ENCODE peak calls at places on chromosomes 2 and 18, in ten cellular contexts. B is ELR; W is stimulated activated CD8-positive, alpha-beta memory T cell treated with anti-CD3 and anti-CD28 coated beads, Interleukin-15, amount 100 ng/mL, for 24 hours; X is activated CD8-positive, alpha-beta T cell treated with anti-CD3 and anti-CD28 coated beads for 36 hours; F is AG08395; U is T-helper 9 cell; R is AG08396; L is stimulated activated naive CD4-positive, alpha-beta T cell treated with Interleukin-2 at 50 U/mL for 16 hours; J is HTR-8/SVneo; N is AG09319. Z is an unnamed sample.

GRCh38 chr2:234251326-234252271 is 201.1 kb downstream of the SPP2 start:
- DNase-seq in B (peak), W (no peak), X (no peak), F (peak), U (no peak), R (peak), L (no peak), J (peak), N (peak), Z (no peak)

GRCh38 chr2:214542866-214543265 is 132.0 kb downstream of the VWC2L start:
- DNase-seq in B (peak), W (no peak), X (no peak), F (peak), U (no peak), R (peak), L (no peak), J (no peak), N (no peak), Z (no peak)

GRCh38 chr2:145874466-145874865 is 1354.5 kb upstream of the ZEB2 start:
- DNase-seq in B (peak), W (no peak), X (no peak), F (peak), U (no peak), R (peak), L (no peak), J (no peak), N (no peak), Z (no peak)

GRCh38 chr18:77872166-77872565 is 622.5 kb downstream of the GALR1 start:
- DNase-seq in B (no peak), W (no peak), X (no peak), F (no peak), U (no peak), R (no peak), L (no peak), J (no peak), N (no peak), Z (no peak)

GRCh38 chr18:9758624-9759075 is 50.5 kb downstream of the RAB31 start:
- DNase-seq in B (no peak), W (no peak), X (no peak), F (no peak), U (no peak), R (no peak), L (no peak), J (no peak), N (no peak), Z (no peak)

GRCh38 chr2:100125641-100126040 is 16.7 kb downstream of the AFF3 start:
- DNase-seq in B (no peak), W (no peak), X (no peak), F (no peak), U (no peak), R (no peak), L (no peak), J (no peak), N (no peak), Z (no peak)

GRCh38 chr2:236600892-236601291 is 31.3 kb downstream of the ACKR3 start:
- DNase-seq in B (no peak), W (no peak), X (no peak), F (no peak), U (no peak), R (no peak), L (no peak), J (no peak), N (no peak), Z (no peak)

GRCh38 chr2:202084265-202084664 is 11.2 kb downstream of the KIAA2012 start:
- DNase-seq in B (no peak), W (no peak), X (no peak), F (no peak), U (no peak), R (peak), L (no peak), J (no peak), N (no peak), Z (no peak)

GRCh38 chr2:175929850-175930249 is 72.2 kb downstream of the LNPK start:
- DNase-seq in B (peak), W (no peak), X (no peak), F (peak), U (no peak), R (no peak), L (no peak), J (no peak), N (no peak), Z (no peak)

GRCh38 chr2:48607307-48608014 is 10.2 kb upstream of the GTF2A1L start:
- DNase-seq in B (peak), W (no peak), X (no peak), F (no peak), U (no peak), R (no peak), L (no peak), J (no peak), N (no peak), Z (no peak)

GRCh38 chr2:134391751-134392160 is 137.9 kb downstream of the MGAT5 start:
- DNase-seq in B (peak), W (no peak), X (no peak), F (no peak), U (no peak), R (no peak), L (no peak), J (no peak), N (no peak), Z (peak)

GRCh38 chr2:7774481-7774880 is 857.3 kb downstream of the RNF144A start:
- DNase-seq in B (no peak), W (no peak), X (peak), F (no peak), U (no peak), R (no peak), L (no peak), J (no peak), N (no peak), Z (peak)

GRCh38 chr2:127570282-127571250 is 35.1 kb downstream of the MYO7B start:
- DNase-seq in B (peak), W (no peak), X (no peak), F (peak), U (no peak), R (no peak), L (no peak), J (no peak), N (no peak), Z (no peak)

Z was measured in GM12865.